ENCODE peak calls at places on chromosome 16, in eight cellular contexts. M is RWPE2, V is psoas muscle, I is mucosa of descending colon, K is ovary, P is neural progenitor cell, Q is mesenchymal stem cell, A is left ventricle myocardium inferior. Y is an unnamed sample.

GRCh38 chr16:19639986-19640421 is 78.0 kb downstream of the KNOP1 start:
- DNase-seq in M (no peak), I (no peak), K (no peak), P (no peak), Q (no peak), A (no peak), V (no peak), Y (no peak)

GRCh38 chr16:49620158-49620867 is 235.6 kb downstream of the ZNF423 start:
- DNase-seq in I (peak; percentile 47), M (peak; percentile 62), P (no peak), K (peak; percentile 82), A (peak; percentile 84), V (peak; percentile 93), Q (peak; percentile 89), Y (peak; percentile 89)

GRCh38 chr16:81466351-81466960 is 21.8 kb downstream of the CMIP start:
- DNase-seq in P (peak; percentile 35), M (no peak), A (peak; percentile 10), Q (no peak), K (no peak), I (no peak), V (no peak), Y (no peak)

GRCh38 chr16:1613728-1614225 is 1.6 kb downstream of the CRAMP1 start:
- DNase-seq in I (peak; percentile 50), K (peak; percentile 45), P (peak; percentile 50), M (no peak), A (no peak), Q (peak; percentile 71), V (no peak), Y (no peak)

GRCh38 chr16:66901626-66902025 is 17.1 kb downstream of the CDH16 start:
- DNase-seq in P (no peak), M (no peak), A (peak; percentile 64), Q (no peak), I (peak; percentile 30), K (no peak), V (peak; percentile 78), Y (peak; percentile 66)

GRCh38 chr16:50594332-50595260 is 46.4 kb downstream of the NKD1 start:
- DNase-seq in A (no peak), M (no peak), K (no peak), Q (no peak), I (no peak), P (no peak), V (no peak), Y (no peak)

GRCh38 chr16:83404261-83404660 is 403.5 kb upstream of the HSBP1 start:
- DNase-seq in M (no peak), A (no peak), Q (no peak), I (no peak), P (no peak), K (no peak), V (no peak), Y (no peak)

GRCh38 chr16:8678068-8678927 is 3.9 kb downstream of the ABAT start:
- DNase-seq in M (no peak), V (no peak), P (no peak), K (no peak), Q (peak; percentile 3), I (no peak), A (no peak), Y (no peak)

GRCh38 chr16:4334724-4335495 is 16.2 kb downstream of the PAM16 start:
- DNase-seq in P (no peak), I (no peak), Q (no peak), V (peak; percentile 49), M (peak; percentile 63), K (no peak), A (no peak), Y (no peak)

GRCh38 chr16:16861546-16861945 is 482.6 kb downstream of the NPIPA7 start:
- DNase-seq in M (no peak), A (no peak), V (no peak), P (peak; percentile 80), Q (peak; percentile 0), I (peak; percentile 56), K (peak; percentile 26), Y (peak; percentile 22)

GRCh38 chr16:11170201-11170600 is 85.8 kb downstream of the SOCS1 start:
- DNase-seq in A (no peak), M (no peak), V (no peak), I (no peak), Q (no peak), P (no peak), K (no peak), Y (no peak)

GRCh38 chr16:11165349-11165748 is 90.7 kb downstream of the SOCS1 start:
- DNase-seq in M (no peak), I (no peak), K (no peak), A (no peak), Q (no peak), P (no peak), V (no peak), Y (no peak)

GRCh38 chr16:11168386-11169065 is 87.5 kb downstream of the SOCS1 start:
- DNase-seq in V (no peak), K (no peak), A (no peak), P (no peak), I (no peak), Q (no peak), M (no peak), Y (peak; percentile 37)

GRCh38 chr16:11165894-11166665 is 89.9 kb downstream of the SOCS1 start:
- DNase-seq in I (no peak), V (peak; percentile 36), K (no peak), A (no peak), M (no peak), Q (no peak), P (no peak), Y (no peak)

DNA sequence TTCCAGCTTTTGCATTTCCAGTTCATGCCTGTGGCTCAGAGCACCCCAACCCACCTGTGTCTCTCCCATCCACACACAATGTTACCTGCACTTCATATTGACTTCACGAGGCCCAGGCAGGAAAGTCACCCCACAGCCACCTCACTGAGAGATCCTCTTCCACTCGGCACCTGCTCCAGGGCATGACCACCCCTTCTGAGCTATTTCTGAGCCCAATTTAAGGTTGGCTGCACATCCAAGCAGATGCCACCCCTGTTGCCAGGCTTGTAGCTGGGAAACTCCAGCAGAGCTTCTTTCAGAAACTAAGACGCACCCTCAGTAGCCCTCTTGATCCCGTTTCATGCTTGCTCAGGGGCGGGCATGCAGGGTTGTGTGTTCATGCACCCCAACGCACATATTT is 88.4 kb downstream of the SOCS1 start:
- DNase-seq in M (no peak), K (no peak), I (no peak), A (no peak), P (no peak), Q (no peak), V (peak; percentile 14), Y (no peak)
- H3K4me3 ChIP-seq in M (no peak overlapping the region), K (no peak overlapping the region), I (no peak overlapping the region), A (no peak overlapping the region), P (no peak overlapping the region), Q (no peak overlapping the region), V (no peak overlapping the region), Y (no peak overlapping the region)

DNA sequence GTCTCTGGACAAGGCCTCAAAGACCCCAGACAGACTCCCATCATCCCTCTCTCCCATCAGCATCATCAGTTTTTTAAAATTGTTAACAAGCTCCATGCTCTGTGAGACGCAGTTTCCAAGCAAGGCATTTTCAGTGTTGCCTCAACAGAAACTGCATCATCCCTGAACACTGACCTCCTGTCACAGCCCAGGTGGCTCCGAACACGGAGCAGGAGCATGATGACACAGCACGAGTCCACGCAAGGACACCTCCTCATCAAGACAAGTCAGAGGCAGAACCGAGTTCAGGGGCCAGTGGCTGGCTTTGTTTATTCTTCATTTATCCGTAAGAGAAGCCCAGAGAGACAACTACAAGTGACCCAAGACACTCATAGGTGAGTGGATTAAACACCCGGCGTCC is 91.4 kb downstream of the ANKRD11 start:
- DNase-seq in M (no peak), P (no peak), K (no peak), Q (no peak), A (no peak), I (no peak), V (no peak), Y (no peak)
- H3K4me1 ChIP-seq in M (peaks cover 24% of the 10 kb centered on the region), P (peaks cover 19% of the 10 kb centered on the region), K (peaks cover 17% of the 10 kb centered on the region), Q (peaks cover 28% of the 10 kb centered on the region), A (peaks cover 54% of the 10 kb centered on the region), I (peaks cover 16% of the 10 kb centered on the region), V (peaks cover 36% of the 10 kb centered on the region), Y (peaks cover 43% of the 10 kb centered on the region)

GRCh38 chr16:87603684-87604571 is 1.6 kb downstream of the JPH3 start:
- DNase-seq in V (no peak), M (no peak), I (no peak), A (no peak), K (no peak), P (peak; percentile 72), Q (no peak), Y (no peak)
- H3K4me3 ChIP-seq in V (no peak overlapping the region), M (peak overlapping the region; percentile 28), I (no peak overlapping the region), A (no peak overlapping the region), K (no peak overlapping the region), P (peak overlapping the region; percentile 100), Q (no peak overlapping the region), Y (no peak overlapping the region)

GRCh38 chr16:89562939-89563338 is 2.5 kb downstream of the RPL13 start:
- DNase-seq in Q (no peak), I (no peak), V (no peak), M (no peak), K (no peak), P (no peak), A (no peak), Y (no peak)
- H3K4me1 ChIP-seq in Q (peaks cover 38% of the 10 kb centered on the region), I (peaks cover 47% of the 10 kb centered on the region), V (peaks cover 55% of the 10 kb centered on the region), M (peaks cover 25% of the 10 kb centered on the region), K (peaks cover 11% of the 10 kb centered on the region), P (peaks cover 42% of the 10 kb centered on the region), A (peaks cover 76% of the 10 kb centered on the region), Y (peaks cover 30% of the 10 kb centered on the region)

GRCh38 chr16:84718-85452 is 6.9 kb downstream of the MPG start:
- DNase-seq in K (peak; percentile 73), Q (peak; percentile 97), M (no peak), P (no peak), V (peak; percentile 80), I (no peak), A (peak; percentile 55), Y (no peak)
- H3K4me3 ChIP-seq in K (no peak overlapping the region), Q (peak overlapping the region; percentile 34), M (no peak overlapping the region), P (no peak overlapping the region), V (no peak overlapping the region), I (no peak overlapping the region), A (no peak overlapping the region), Y (no peak overlapping the region)

GRCh38 chr16:68387301-68387700 is 61.0 kb downstream of the SMPD3 start:
- DNase-seq in V (no peak), K (no peak), P (peak; percentile 28), M (peak; percentile 59), A (no peak), I (peak; percentile 94), Q (no peak), Y (no peak)
- H3K4me1 ChIP-seq in V (no peaks in the 10 kb centered on the region), K (no peaks in the 10 kb centered on the region), P (peaks cover 24% of the 10 kb centered on the region), M (no peaks in the 10 kb centered on the region), A (no peaks in the 10 kb centered on the region), I (peaks cover 43% of the 10 kb centered on the region), Q (peaks cover 2% of the 10 kb centered on the region), Y (no peaks in the 10 kb centered on the region)

GRCh38 chr16:57500578-57501111 is 14.4 kb upstream of the DOK4 start:
- DNase-seq in I (no peak), K (no peak), V (peak; percentile 23), Q (peak; percentile 78), P (no peak), M (no peak), A (peak; percentile 8), Y (no peak)
- H3K4me3 ChIP-seq in I (no peak overlapping the region), K (no peak overlapping the region), V (no peak overlapping the region), Q (no peak overlapping the region), P (no peak overlapping the region), M (no peak overlapping the region), A (no peak overlapping the region), Y (no peak overlapping the region)

GRCh38 chr16:48609453-48610023 is 442 bp downstream of the N4BP1 start:
- DNase-seq in I (no peak), Q (peak; percentile 63), A (peak; percentile 74), M (no peak), K (no peak), V (peak; percentile 87), P (peak; percentile 86), Y (peak; percentile 78)
- H3K4me1 ChIP-seq in I (peaks cover 47% of the 10 kb centered on the region), Q (peaks cover 15% of the 10 kb centered on the region), A (peaks cover 85% of the 10 kb centered on the region), M (peaks cover 52% of the 10 kb centered on the region), K (peaks cover 18% of the 10 kb centered on the region), V (peaks cover 46% of the 10 kb centered on the region), P (peaks cover 40% of the 10 kb centered on the region), Y (peaks cover 70% of the 10 kb centered on the region)